ENCODE peak calls at places on chromosomes 5 and 9, in nine cellular contexts. One of them, this sample, is unnamed.

GRCh38 chr9:32956606-32957005 is 44.8 kb downstream of the APTX start:
- DNase-seq in HepG2: no peak
- DNase-seq in ovary: no peak
- DNase-seq in heart right ventricle: no peak
- DNase-seq in naive thymus-derived CD4-positive, alpha-beta T cell: no peak
- DNase-seq in left ventricle myocardium inferior: no peak
- DNase-seq in cardiac muscle cell: no peak
- DNase-seq in right cardiac atrium: no peak
- DNase-seq in adrenal gland: no peak
- DNase-seq in this sample: no peak

GRCh38 chr9:71680189-71680983 is 87.9 kb downstream of the CEMIP2 start:
- DNase-seq in left ventricle myocardium inferior: no peak
- DNase-seq in heart right ventricle: no peak
- DNase-seq in naive thymus-derived CD4-positive, alpha-beta T cell: no peak
- DNase-seq in right cardiac atrium: no peak
- DNase-seq in cardiac muscle cell: no peak
- DNase-seq in adrenal gland: no peak
- DNase-seq in ovary: no peak
- DNase-seq in HepG2: peak; percentile 90
- DNase-seq in this sample: no peak

GRCh38 chr5:8825161-8825757 is 720.6 kb downstream of the SEMA5A start:
- DNase-seq in HepG2: no peak
- DNase-seq in ovary: no peak
- DNase-seq in naive thymus-derived CD4-positive, alpha-beta T cell: no peak
- DNase-seq in left ventricle myocardium inferior: no peak
- DNase-seq in heart right ventricle: no peak
- DNase-seq in adrenal gland: no peak
- DNase-seq in right cardiac atrium: no peak
- DNase-seq in cardiac muscle cell: no peak
- DNase-seq in this sample: no peak

GRCh38 chr5:181138258-181138657 is 7.3 kb upstream of the OR2V1 start:
- DNase-seq in HepG2: no peak
- DNase-seq in adrenal gland: no peak
- DNase-seq in ovary: no peak
- DNase-seq in naive thymus-derived CD4-positive, alpha-beta T cell: no peak
- DNase-seq in cardiac muscle cell: no peak
- DNase-seq in left ventricle myocardium inferior: no peak
- DNase-seq in right cardiac atrium: no peak
- DNase-seq in heart right ventricle: no peak
- DNase-seq in this sample: no peak

GRCh38 chr5:34621280-34622045 is 34.7 kb upstream of the RAI14 start:
- DNase-seq in ovary: no peak
- DNase-seq in cardiac muscle cell: no peak
- DNase-seq in left ventricle myocardium inferior: no peak
- DNase-seq in right cardiac atrium: no peak
- DNase-seq in adrenal gland: no peak
- DNase-seq in heart right ventricle: no peak
- DNase-seq in naive thymus-derived CD4-positive, alpha-beta T cell: no peak
- DNase-seq in HepG2: no peak
- DNase-seq in this sample: no peak

GRCh38 chr5:164277720-164278119 is 772.3 kb downstream of the MAT2B start:
- DNase-seq in heart right ventricle: no peak
- DNase-seq in adrenal gland: no peak
- DNase-seq in HepG2: no peak
- DNase-seq in left ventricle myocardium inferior: no peak
- DNase-seq in cardiac muscle cell: no peak
- DNase-seq in naive thymus-derived CD4-positive, alpha-beta T cell: no peak
- DNase-seq in right cardiac atrium: no peak
- DNase-seq in ovary: no peak
- DNase-seq in this sample: no peak

GRCh38 chr9:121767176-121767769 is 115.8 kb downstream of the DAB2IP start:
- DNase-seq in adrenal gland: no peak
- DNase-seq in heart right ventricle: no peak
- DNase-seq in left ventricle myocardium inferior: no peak
- DNase-seq in naive thymus-derived CD4-positive, alpha-beta T cell: no peak
- DNase-seq in HepG2: no peak
- DNase-seq in cardiac muscle cell: no peak
- DNase-seq in ovary: peak; percentile 18
- DNase-seq in right cardiac atrium: peak; percentile 9
- DNase-seq in this sample: peak; percentile 18

GRCh38 chr5:164649266-164649665 is 1143.8 kb downstream of the MAT2B start:
- DNase-seq in left ventricle myocardium inferior: no peak
- DNase-seq in ovary: no peak
- DNase-seq in naive thymus-derived CD4-positive, alpha-beta T cell: no peak
- DNase-seq in right cardiac atrium: no peak
- DNase-seq in HepG2: no peak
- DNase-seq in adrenal gland: no peak
- DNase-seq in cardiac muscle cell: no peak
- DNase-seq in heart right ventricle: no peak
- DNase-seq in this sample: no peak

GRCh38 chr5:80934751-80935150 is 25.4 kb upstream of the RASGRF2 start:
- DNase-seq in heart right ventricle: no peak
- DNase-seq in left ventricle myocardium inferior: no peak
- DNase-seq in HepG2: peak; percentile 57
- DNase-seq in ovary: no peak
- DNase-seq in adrenal gland: no peak
- DNase-seq in naive thymus-derived CD4-positive, alpha-beta T cell: no peak
- DNase-seq in cardiac muscle cell: no peak
- DNase-seq in right cardiac atrium: no peak
- DNase-seq in this sample: no peak

DNA sequence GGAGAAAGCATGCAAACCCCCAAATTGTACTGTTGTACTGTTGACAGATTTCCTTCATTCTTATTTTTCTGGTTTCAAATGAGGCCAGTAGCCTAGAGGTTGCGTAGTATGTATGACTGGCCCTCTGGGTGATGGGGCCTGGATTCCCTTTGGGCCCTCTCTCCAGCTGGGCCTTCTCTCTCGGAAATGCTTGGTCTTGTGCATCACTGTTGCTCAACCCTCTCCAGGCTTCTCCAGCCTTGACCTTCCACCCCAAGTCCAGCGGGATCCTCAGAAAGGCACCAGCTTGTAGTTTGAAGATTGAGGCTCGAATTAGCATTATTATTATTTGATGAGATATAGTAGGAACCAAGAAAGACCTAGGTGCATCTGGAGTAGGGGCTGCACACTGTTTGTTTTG is 87.0 kb downstream of the ANGPTL2 start:
- DNase-seq in heart right ventricle: peak; percentile 57
- DNase-seq in HepG2: no peak
- DNase-seq in naive thymus-derived CD4-positive, alpha-beta T cell: no peak
- DNase-seq in ovary: peak; percentile 85
- DNase-seq in left ventricle myocardium inferior: peak; percentile 71
- DNase-seq in cardiac muscle cell: no peak
- DNase-seq in right cardiac atrium: peak; percentile 85
- DNase-seq in adrenal gland: no peak
- DNase-seq in this sample: peak; percentile 62
- H3K27ac ChIP-seq in heart right ventricle: peak overlapping the region; percentile 65
- H3K27ac ChIP-seq in HepG2: no peak overlapping the region
- H3K27ac ChIP-seq in naive thymus-derived CD4-positive, alpha-beta T cell: no peak overlapping the region
- H3K27ac ChIP-seq in ovary: no peak overlapping the region
- H3K27ac ChIP-seq in left ventricle myocardium inferior: peak overlapping the region; percentile 71
- H3K27ac ChIP-seq in cardiac muscle cell: no peak overlapping the region
- H3K27ac ChIP-seq in right cardiac atrium: peak overlapping the region; percentile 86
- H3K27ac ChIP-seq in adrenal gland: no peak overlapping the region
- H3K27ac ChIP-seq in this sample: peak overlapping the region; percentile 73

DNA sequence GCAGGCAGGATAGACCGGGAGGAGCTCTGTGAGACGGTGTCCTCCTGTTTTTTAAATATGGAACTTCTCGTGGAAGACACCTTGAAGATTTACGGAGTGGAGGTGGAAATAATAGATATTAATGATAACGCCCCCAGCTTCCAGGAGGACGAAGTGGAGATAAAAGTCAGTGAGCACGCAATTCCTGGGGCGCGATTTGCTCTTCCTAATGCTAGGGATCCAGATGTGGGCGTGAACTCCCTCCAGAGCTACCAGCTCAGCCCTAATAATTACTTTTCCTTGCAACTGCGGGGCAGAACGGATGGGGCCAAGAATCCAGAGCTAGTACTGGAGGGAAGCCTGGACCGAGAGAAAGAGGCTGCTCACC is 621 bp downstream of the PCDHGA11 start:
- DNase-seq in cardiac muscle cell: no peak
- DNase-seq in adrenal gland: no peak
- DNase-seq in right cardiac atrium: no peak
- DNase-seq in left ventricle myocardium inferior: no peak
- DNase-seq in HepG2: no peak
- DNase-seq in naive thymus-derived CD4-positive, alpha-beta T cell: no peak
- DNase-seq in heart right ventricle: no peak
- DNase-seq in ovary: no peak
- DNase-seq in this sample: no peak
- H3K9me3 ChIP-seq in cardiac muscle cell: peaks cover 27% of the 10 kb centered on the region
- H3K9me3 ChIP-seq in adrenal gland: no peaks in the 10 kb centered on the region
- H3K9me3 ChIP-seq in right cardiac atrium: peaks cover 19% of the 10 kb centered on the region
- H3K9me3 ChIP-seq in left ventricle myocardium inferior: peaks cover 99% of the 10 kb centered on the region
- H3K9me3 ChIP-seq in HepG2: peaks cover 30% of the 10 kb centered on the region
- H3K9me3 ChIP-seq in naive thymus-derived CD4-positive, alpha-beta T cell: peaks cover 55% of the 10 kb centered on the region
- H3K9me3 ChIP-seq in heart right ventricle: peaks cover 63% of the 10 kb centered on the region
- H3K9me3 ChIP-seq in ovary: peaks cover 19% of the 10 kb centered on the region
- H3K9me3 ChIP-seq in this sample: peaks cover 99% of the 10 kb centered on the region

GRCh38 chr5:109406719-109407118 is 3.1 kb downstream of the PJA2 start:
- DNase-seq in cardiac muscle cell: no peak
- DNase-seq in HepG2: no peak
- DNase-seq in left ventricle myocardium inferior: no peak
- DNase-seq in adrenal gland: no peak
- DNase-seq in ovary: no peak
- DNase-seq in naive thymus-derived CD4-positive, alpha-beta T cell: no peak
- DNase-seq in heart right ventricle: no peak
- DNase-seq in right cardiac atrium: no peak
- DNase-seq in this sample: no peak
- H3K4me3 ChIP-seq in cardiac muscle cell: peak overlapping the region; percentile 89
- H3K4me3 ChIP-seq in HepG2: peak overlapping the region; percentile 98
- H3K4me3 ChIP-seq in left ventricle myocardium inferior: peak overlapping the region; percentile 82
- H3K4me3 ChIP-seq in adrenal gland: no peak overlapping the region
- H3K4me3 ChIP-seq in ovary: peak overlapping the region; percentile 10
- H3K4me3 ChIP-seq in naive thymus-derived CD4-positive, alpha-beta T cell: no peak overlapping the region
- H3K4me3 ChIP-seq in heart right ventricle: peak overlapping the region; percentile 87
- H3K4me3 ChIP-seq in right cardiac atrium: no peak overlapping the region
- H3K4me3 ChIP-seq in this sample: no peak overlapping the region

GRCh38 chr9:134284741-134285140 is 41.5 kb upstream of the RXRA start:
- DNase-seq in cardiac muscle cell: no peak
- DNase-seq in right cardiac atrium: no peak
- DNase-seq in HepG2: no peak
- DNase-seq in left ventricle myocardium inferior: no peak
- DNase-seq in heart right ventricle: no peak
- DNase-seq in naive thymus-derived CD4-positive, alpha-beta T cell: no peak
- DNase-seq in ovary: no peak
- DNase-seq in adrenal gland: no peak
- DNase-seq in this sample: no peak
- H3K27ac ChIP-seq in cardiac muscle cell: no peak overlapping the region
- H3K27ac ChIP-seq in right cardiac atrium: no peak overlapping the region
- H3K27ac ChIP-seq in HepG2: no peak overlapping the region
- H3K27ac ChIP-seq in left ventricle myocardium inferior: peak overlapping the region; percentile 67
- H3K27ac ChIP-seq in heart right ventricle: no peak overlapping the region
- H3K27ac ChIP-seq in naive thymus-derived CD4-positive, alpha-beta T cell: no peak overlapping the region
- H3K27ac ChIP-seq in ovary: no peak overlapping the region
- H3K27ac ChIP-seq in adrenal gland: no peak overlapping the region
- H3K27ac ChIP-seq in this sample: no peak overlapping the region

This sample was measured in heart left ventricle.